ENCODE peak calls at places on chromosomes 7 and 10, in five cellular contexts. X, H, K, M and G are unnamed samples.

GRCh38 chr7:66140924-66141323 is 26.3 kb downstream of the CRCP start:
- DNase-seq in X (no peak), H (peak), K (no peak), M (peak), G (peak)

GRCh38 chr7:30093351-30094019 is 41.3 kb upstream of the MTURN start:
- DNase-seq in X (no peak), H (peak), K (no peak), M (no peak), G (no peak)

GRCh38 chr7:128900237-128900636 is 10.3 kb downstream of the KCP start:
- DNase-seq in X (no peak), H (no peak), K (no peak), M (no peak), G (no peak)

GRCh38 chr10:127776816-127777215 is 39.8 kb downstream of the FOXI2 start:
- DNase-seq in X (no peak), H (no peak), K (no peak), M (no peak), G (no peak)

GRCh38 chr10:89283988-89284475 is 17.8 kb upstream of the IFIT2 start:
- DNase-seq in X (no peak), H (peak), K (no peak), M (peak), G (no peak)

GRCh38 chr7:34373940-34374339 is 284.1 kb upstream of the NPSR1 start:
- DNase-seq in X (no peak), H (no peak), K (no peak), M (no peak), G (no peak)

GRCh38 chr10:121188005-121188404 is 336.8 kb downstream of the WDR11 start:
- DNase-seq in X (no peak), H (no peak), K (no peak), M (peak), G (peak)

GRCh38 chr10:123831259-123831658 is 60.3 kb downstream of the CPXM2 start:
- DNase-seq in X (no peak), H (no peak), K (no peak), M (no peak), G (no peak)

GRCh38 chr10:18607503-18607902 is 43.9 kb downstream of the NSUN6 start:
- DNase-seq in X (peak), H (peak), K (peak), M (no peak), G (peak)

GRCh38 chr10:123565691-123566660 is 100.2 kb upstream of the GPR26 start:
- DNase-seq in X (no peak), H (no peak), K (no peak), M (no peak), G (no peak)

GRCh38 chr10:77081411-77082010 is 556.1 kb downstream of the KCNMA1 start:
- DNase-seq in X (no peak), H (no peak), K (no peak), M (peak), G (no peak)

GRCh38 chr7:336810-337566 is 47.0 kb downstream of the FOXL3 start:
- DNase-seq in X (no peak), H (no peak), K (peak), M (no peak), G (no peak)

GRCh38 chr10:101481256-101481655 is 106.8 kb downstream of the POLL start:
- DNase-seq in X (no peak), H (no peak), K (no peak), M (no peak), G (no peak)

GRCh38 chr7:115008465-115009114 is 86.7 kb downstream of the MDFIC start:
- DNase-seq in X (peak), H (peak), K (peak), M (no peak), G (peak)

GRCh38 chr10:125641398-125641797 is 41.6 kb downstream of the TEX36 start:
- DNase-seq in X (no peak), H (no peak), K (no peak), M (no peak), G (no peak)

GRCh38 chr7:80467069-80467468 is 44.8 kb downstream of the GNAT3 start:
- DNase-seq in X (no peak), H (peak), K (no peak), M (no peak), G (no peak)

GRCh38 chr7:80458822-80459725 is 52.8 kb downstream of the GNAT3 start:
- DNase-seq in X (no peak), H (no peak), K (no peak), M (no peak), G (no peak)

GRCh38 chr7:80466638-80467037 is 45.2 kb downstream of the GNAT3 start:
- DNase-seq in X (no peak), H (no peak), K (no peak), M (no peak), G (no peak)

GRCh38 chr7:80460857-80461256 is 51.0 kb downstream of the GNAT3 start:
- DNase-seq in X (no peak), H (no peak), K (no peak), M (no peak), G (no peak)

GRCh38 chr7:80463272-80463920 is 48.5 kb downstream of the GNAT3 start:
- DNase-seq in X (no peak), H (no peak), K (no peak), M (no peak), G (no peak)
- TF ChIP-seq CTCF in X (no peak), H (no peak), K (no peak), M (no peak), G (no peak)

DNA sequence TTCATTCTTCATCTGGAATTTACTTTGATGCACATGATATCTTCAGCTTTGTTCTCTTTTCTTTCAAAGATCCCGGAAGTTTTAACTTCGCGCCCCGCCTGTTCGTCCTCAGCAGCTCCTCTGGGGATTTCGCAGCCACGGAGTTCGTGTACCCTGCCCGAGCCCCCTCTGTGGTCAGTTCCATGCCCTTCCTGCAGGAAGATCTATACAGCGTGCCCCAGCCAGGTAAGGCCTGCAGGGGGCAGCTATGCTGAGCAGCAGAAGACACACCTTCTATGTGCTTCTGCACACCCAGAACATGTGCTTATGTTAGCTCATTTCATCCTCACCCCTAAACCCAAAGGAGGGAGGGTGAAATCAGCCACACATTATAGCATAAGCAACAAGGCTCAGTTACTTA is 79.7 kb upstream of the LYZL2 start:
- DNase-seq in X (no peak), H (no peak), K (no peak), M (peak), G (no peak)
- TF ChIP-seq CTCF in X (no peak), H (no peak), K (peak), M (peak), G (no peak)

GRCh38 chr10:63165249-63165648 is 32.1 kb downstream of the NRBF2 start:
- DNase-seq in X (no peak), H (no peak), K (no peak), M (no peak), G (no peak)
- TF ChIP-seq CTCF in X (no peak), H (no peak), K (no peak), M (no peak), G (no peak)

DNA sequence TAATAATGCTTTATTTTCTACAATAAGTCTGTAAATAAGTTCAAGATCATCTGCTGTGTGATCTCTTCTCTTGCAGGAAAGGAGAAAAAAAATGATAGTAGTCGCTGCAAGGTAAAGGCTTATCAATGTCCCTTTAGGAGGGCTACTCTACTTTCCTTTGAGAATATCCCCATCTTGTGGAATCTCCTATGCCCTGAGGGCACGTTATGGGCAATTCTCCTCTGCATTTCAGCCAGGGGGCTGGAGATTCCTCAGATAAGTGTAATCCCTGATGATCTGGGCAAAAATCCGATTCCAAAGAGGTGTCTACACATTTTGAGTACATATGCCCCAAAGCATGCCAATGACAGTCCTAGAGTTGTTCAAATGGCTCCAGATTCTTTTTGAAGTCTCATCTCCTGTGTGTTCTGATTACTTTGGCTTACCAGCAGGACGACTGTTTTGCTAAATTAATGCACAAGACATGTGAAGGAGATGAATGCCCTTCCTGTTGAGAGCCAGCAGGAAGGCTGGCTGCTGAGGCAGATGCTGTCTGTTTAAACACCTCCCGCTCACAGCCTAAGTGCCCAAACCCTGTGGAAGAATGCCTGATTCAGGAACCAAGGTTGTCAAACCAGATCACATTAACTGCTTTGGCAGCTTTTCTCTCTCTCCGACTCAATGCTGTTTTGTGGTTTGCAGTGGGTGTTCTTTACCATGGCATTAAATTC is 171.2 kb upstream of the COL1A2 start:
- DNase-seq in X (peak), H (peak), K (no peak), M (peak), G (peak)
- TF ChIP-seq CTCF in X (peak), H (peak), K (no peak), M (peak), G (peak)

GRCh38 chr10:44045020-44045419 is 339.9 kb downstream of the CXCL12 start:
- DNase-seq in X (no peak), H (no peak), K (no peak), M (no peak), G (no peak)

GRCh38 chr10:44047361-44047760 is 337.5 kb downstream of the CXCL12 start:
- DNase-seq in X (no peak), H (no peak), K (no peak), M (no peak), G (no peak)

GRCh38 chr10:44044549-44044948 is 340.3 kb downstream of the CXCL12 start:
- DNase-seq in X (no peak), H (no peak), K (no peak), M (peak), G (no peak)

GRCh38 chr10:44043646-44044368 is 341.1 kb downstream of the CXCL12 start:
- DNase-seq in X (no peak), H (no peak), K (no peak), M (no peak), G (no peak)

GRCh38 chr10:44046605-44047004 is 338.3 kb downstream of the CXCL12 start:
- DNase-seq in X (peak), H (peak), K (no peak), M (no peak), G (no peak)
- TF ChIP-seq CTCF in X (peak), H (no peak), K (no peak), M (no peak), G (no peak)

DNA sequence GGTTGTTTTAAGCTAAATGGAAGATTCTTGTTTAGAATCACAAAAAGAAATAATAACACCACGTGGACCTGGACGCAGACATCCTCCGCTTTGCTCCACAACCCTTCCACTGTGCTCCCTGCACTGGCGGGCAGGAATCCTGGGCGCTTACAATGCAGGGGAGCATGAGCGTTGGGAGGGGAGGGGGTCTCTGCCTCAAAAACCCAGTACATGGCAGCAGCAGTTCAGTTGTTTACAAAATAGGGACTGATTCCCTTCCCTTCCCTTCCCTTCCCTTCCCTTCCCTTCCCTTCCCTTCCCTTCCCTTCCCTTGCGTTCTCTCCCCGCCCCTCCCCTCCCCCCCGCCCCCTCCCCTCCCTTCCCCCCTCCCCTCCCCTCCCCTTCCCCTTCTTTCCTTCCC is 169.6 kb upstream of the ITGB1 start:
- DNase-seq in X (no peak), H (no peak), K (no peak), M (no peak), G (no peak)
- TF ChIP-seq CTCF in X (no peak), H (no peak), K (no peak), M (no peak), G (no peak)

GRCh38 chr7:23597064-23597907 is at the start of gene CCDC126:
- DNase-seq in X (peak), H (peak), K (peak), M (peak), G (peak)
- TF ChIP-seq CTCF in X (no peak), H (no peak), K (no peak), M (no peak), G (no peak)